ENCODE peak calls at places on chromosomes 6 and 20, in five cellular contexts. A is activated T-helper 1 cell treated with Interleukin-2 at 50 U/mL for 16 hours; C is activated CD8-positive, alpha-beta memory T cell treated with anti-CD3 and anti-CD28 coated beads for 4 hours; X is adipocyte; E is GM10248. S is an unnamed sample.

GRCh38 chr6:110337481-110337880 is 20.7 kb downstream of the METTL24 start:
- DNase-seq in A (no peak), C (no peak), X (peak), E (no peak), S (no peak)

GRCh38 chr6:164845773-164846172 is 463.6 kb downstream of the C6orf118 start:
- DNase-seq in A (no peak), C (no peak), X (no peak), E (no peak), S (no peak)

GRCh38 chr6:77457720-77458349 is 5.5 kb downstream of the HTR1B start:
- DNase-seq in A (no peak), C (no peak), X (peak), E (peak), S (peak)

GRCh38 chr6:42960243-42961019 is at the start of gene GNMT:
- DNase-seq in A (peak), C (no peak), X (peak), E (peak), S (no peak)

GRCh38 chr6:73798592-73798991 is 102.6 kb downstream of the CD109 start:
- DNase-seq in A (no peak), C (no peak), X (peak), E (peak), S (peak)

GRCh38 chr6:11734861-11735652 is 43.5 kb downstream of the ADTRP start:
- DNase-seq in A (no peak), C (no peak), X (no peak), E (no peak), S (no peak)

GRCh38 chr20:43666376-43667328 is at the start of gene MYBL2:
- DNase-seq in A (peak), C (peak), X (peak), E (peak), S (peak)

GRCh38 chr20:35773154-35773751 is 1.4 kb downstream of the PHF20 start:
- DNase-seq in A (peak), C (peak), X (peak), E (peak), S (no peak)

GRCh38 chr6:108671790-108672189 is 111.1 kb downstream of the FOXO3 start:
- DNase-seq in A (no peak), C (no peak), X (no peak), E (no peak), S (no peak)

GRCh38 chr6:106783631-106784566 is 154.5 kb downstream of the QRSL1 start:
- DNase-seq in A (no peak), C (no peak), X (no peak), E (no peak), S (no peak)

GRCh38 chr6:73515204-73516101 is 5.4 kb downstream of the EEF1A1 start:
- DNase-seq in A (peak), C (no peak), X (peak), E (no peak), S (peak)

GRCh38 chr20:25006431-25007167 is 14.0 kb upstream of the APMAP start:
- DNase-seq in A (no peak), C (no peak), X (no peak), E (no peak), S (no peak)

GRCh38 chr6:19472850-19473249 is 364.3 kb upstream of the ID4 start:
- DNase-seq in A (no peak), C (no peak), X (no peak), E (no peak), S (no peak)

GRCh38 chr20:62475027-62475818 is 572 bp downstream of the GATA5 start:
- DNase-seq in A (no peak), C (no peak), X (no peak), E (no peak), S (no peak)

GRCh38 chr20:50628853-50629674 is 62.3 kb downstream of the RIPOR3 start:
- DNase-seq in A (no peak), C (no peak), X (no peak), E (no peak), S (no peak)

GRCh38 chr6:158752613-158753012 is 66.6 kb downstream of the EZR start:
- DNase-seq in A (no peak), C (no peak), X (no peak), E (peak), S (no peak)